ENCODE peak calls at places on chromosomes 5 and 9, in seven cellular contexts. W is endothelial cell of umbilical vein, B is esophagus muscularis mucosa, H is stomach, P is breast epithelium, U is GM12891, K is K562. R is an unnamed sample.
A peak's percentile ranks its signal among the peaks of the same experiment; 100 is the strongest.

GRCh38 chr5:82355921-82356454 is 77.8 kb upstream of the RPS23 start:
- DNase-seq in U (no peak), K (no peak), W (peak; percentile 21), B (peak; percentile 74), H (no peak), P (no peak), R (no peak)

GRCh38 chr5:137199966-137200365 is 299.2 kb downstream of the SPOCK1 start:
- DNase-seq in W (no peak), U (no peak), P (no peak), K (no peak), H (no peak), B (no peak), R (no peak)

GRCh38 chr9:131395027-131395744 is 1.3 kb downstream of the PRRC2B start:
- DNase-seq in P (no peak), W (peak; percentile 35), H (peak; percentile 69), U (peak; percentile 53), B (no peak), K (peak; percentile 30), R (peak; percentile 44)

GRCh38 chr9:93962561-93963440 is 7.6 kb upstream of the BARX1 start:
- DNase-seq in P (peak; percentile 78), B (peak; percentile 96), K (peak; percentile 88), H (peak; percentile 90), U (no peak), W (peak; percentile 87), R (no peak)

GRCh38 chr9:104553261-104553660 is 15.7 kb upstream of the OR13C8 start:
- DNase-seq in H (no peak), K (no peak), B (no peak), U (no peak), W (no peak), P (no peak), R (no peak)

GRCh38 chr5:151213803-151214613 is 9.9 kb downstream of the CCDC69 start:
- DNase-seq in U (peak; percentile 66), H (peak; percentile 72), K (peak; percentile 80), P (no peak), W (peak; percentile 23), B (no peak), R (peak; percentile 87)

GRCh38 chr5:1037671-1038416 is 29.2 kb downstream of the NKD2 start:
- DNase-seq in U (no peak), K (no peak), W (no peak), B (no peak), H (no peak), P (peak; percentile 39), R (no peak)

GRCh38 chr5:122327110-122327509 is 15.1 kb downstream of the SNCAIP start:
- DNase-seq in K (no peak), W (no peak), B (no peak), H (no peak), P (no peak), U (no peak), R (no peak)

GRCh38 chr9:115262477-115262876 is 144.5 kb upstream of the TNC start:
- DNase-seq in H (peak; percentile 78), U (no peak), W (no peak), K (no peak), P (peak; percentile 70), B (no peak), R (no peak)

GRCh38 chr9:119963258-119963797 is 594.1 kb upstream of the BRINP1 start:
- DNase-seq in H (no peak), B (no peak), U (no peak), W (no peak), K (no peak), P (no peak), R (no peak)

GRCh38 chr9:8660383-8660782 is 860.8 kb upstream of the DMAC1 start:
- DNase-seq in P (no peak), B (no peak), U (no peak), K (no peak), H (peak; percentile 49), W (peak; percentile 20), R (no peak)

GRCh38 chr9:113431181-113431580 is 20.6 kb downstream of the C9orf43 start:
- DNase-seq in K (no peak), W (peak; percentile 89), U (no peak), P (no peak), B (no peak), H (no peak), R (no peak)

GRCh38 chr9:71303351-71303750 is 181.9 kb upstream of the TRPM3 start:
- DNase-seq in B (no peak), W (no peak), P (no peak), K (no peak), U (no peak), H (no peak), R (no peak)

GRCh38 chr9:98150726-98151125 is 31.7 kb upstream of the TRIM14 start:
- DNase-seq in K (no peak), H (no peak), W (no peak), U (no peak), P (no peak), B (no peak), R (no peak)

GRCh38 chr5:111689576-111689975 is 67.4 kb downstream of the NREP start:
- DNase-seq in U (no peak), W (no peak), B (no peak), H (no peak), P (no peak), K (no peak), R (no peak)

GRCh38 chr9:13083973-13084528 is 195.4 kb downstream of the MPDZ start:
- DNase-seq in W (no peak), B (no peak), P (no peak), H (no peak), K (no peak), U (no peak), R (no peak)

GRCh38 chr5:59893436-59894227 is at the start of gene PDE4D:
- DNase-seq in B (no peak), W (peak; percentile 49), P (peak; percentile 55), H (peak; percentile 63), U (peak; percentile 12), K (no peak), R (no peak)

GRCh38 chr5:151298063-151298462 is 5.5 kb downstream of the SLC36A3 start:
- DNase-seq in K (no peak), W (peak; percentile 25), P (no peak), B (no peak), U (peak; percentile 40), H (no peak), R (peak; percentile 43)

GRCh38 chr5:2757563-2758311 is 6.3 kb upstream of the IRX2 start:
- DNase-seq in U (no peak), P (peak; percentile 50), B (peak; percentile 72), K (no peak), H (no peak), W (no peak), R (no peak)

GRCh38 chr5:153678617-153679329 is 188.3 kb downstream of the GRIA1 start:
- DNase-seq in P (no peak), U (no peak), K (no peak), B (peak; percentile 60), W (peak; percentile 37), H (no peak), R (no peak)

GRCh38 chr9:69035438-69036316 is at the start of gene FXN:
- DNase-seq in B (peak; percentile 94), K (peak; percentile 85), W (peak; percentile 85), U (peak; percentile 84), P (peak; percentile 76), H (peak; percentile 85), R (peak; percentile 85)
- TF ChIP-seq POLR2A in B (no peak), K (peak; percentile 67), W (peak; percentile 52), U (peak; percentile 49), P (no peak), H (no peak), R (peak; percentile 78)

GRCh38 chr9:122124528-122124927 is 31.4 kb upstream of the TTLL11 start:
- DNase-seq in P (no peak), U (no peak), K (no peak), W (no peak), H (no peak), B (no peak), R (no peak)
- TF ChIP-seq POLR2AphosphoS5 in P (no peak), U (no peak), K (no peak), W (no peak), H (no peak), B (no peak), R (no peak)

DNA sequence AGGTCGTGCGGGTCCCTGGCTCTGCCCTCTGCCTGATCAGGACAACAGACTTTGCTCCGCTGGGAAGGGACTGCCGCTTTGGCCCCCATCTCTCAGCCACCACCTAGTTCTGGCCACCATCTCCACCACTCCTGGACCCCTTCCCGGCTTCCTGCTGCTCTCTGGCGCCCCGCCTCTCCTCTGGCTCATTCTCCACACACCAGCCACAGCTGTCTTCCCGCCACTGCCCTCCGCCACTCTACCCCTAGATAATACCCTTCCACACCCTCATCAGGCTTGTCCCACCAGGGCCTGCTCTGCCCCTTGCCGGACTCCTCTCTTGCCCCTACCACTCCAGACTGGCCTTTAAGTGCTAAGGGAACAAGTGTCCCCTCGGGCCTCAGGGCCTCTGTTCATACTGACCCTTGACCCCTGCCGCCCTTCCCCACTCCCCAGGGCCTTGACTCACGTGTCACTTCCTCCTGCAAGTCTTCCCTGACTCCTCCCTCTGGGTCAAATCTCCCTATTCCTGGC is 3.0 kb upstream of the CDX1 start:
- DNase-seq in U (no peak), P (no peak), H (peak; percentile 41), B (peak; percentile 94), K (peak; percentile 44), W (no peak), R (no peak)
- TF ChIP-seq POLR2A in U (no peak), P (no peak), H (no peak), B (no peak), K (no peak), W (no peak), R (no peak)

GRCh38 chr9:130303613-130304055 is 38.1 kb downstream of the HMCN2 start:
- DNase-seq in K (no peak), U (no peak), W (no peak), P (no peak), H (no peak), B (no peak), R (no peak)

GRCh38 chr9:130302785-130303612 is 37.4 kb downstream of the HMCN2 start:
- DNase-seq in W (no peak), B (no peak), P (no peak), U (no peak), K (no peak), H (no peak), R (no peak)

GRCh38 chr9:130300739-130301138 is 35.2 kb downstream of the HMCN2 start:
- DNase-seq in H (no peak), B (no peak), K (no peak), W (no peak), U (no peak), P (no peak), R (no peak)

GRCh38 chr9:130299785-130300615 is 34.4 kb downstream of the HMCN2 start:
- DNase-seq in K (no peak), H (no peak), W (no peak), P (no peak), U (no peak), B (no peak), R (no peak)

DNA sequence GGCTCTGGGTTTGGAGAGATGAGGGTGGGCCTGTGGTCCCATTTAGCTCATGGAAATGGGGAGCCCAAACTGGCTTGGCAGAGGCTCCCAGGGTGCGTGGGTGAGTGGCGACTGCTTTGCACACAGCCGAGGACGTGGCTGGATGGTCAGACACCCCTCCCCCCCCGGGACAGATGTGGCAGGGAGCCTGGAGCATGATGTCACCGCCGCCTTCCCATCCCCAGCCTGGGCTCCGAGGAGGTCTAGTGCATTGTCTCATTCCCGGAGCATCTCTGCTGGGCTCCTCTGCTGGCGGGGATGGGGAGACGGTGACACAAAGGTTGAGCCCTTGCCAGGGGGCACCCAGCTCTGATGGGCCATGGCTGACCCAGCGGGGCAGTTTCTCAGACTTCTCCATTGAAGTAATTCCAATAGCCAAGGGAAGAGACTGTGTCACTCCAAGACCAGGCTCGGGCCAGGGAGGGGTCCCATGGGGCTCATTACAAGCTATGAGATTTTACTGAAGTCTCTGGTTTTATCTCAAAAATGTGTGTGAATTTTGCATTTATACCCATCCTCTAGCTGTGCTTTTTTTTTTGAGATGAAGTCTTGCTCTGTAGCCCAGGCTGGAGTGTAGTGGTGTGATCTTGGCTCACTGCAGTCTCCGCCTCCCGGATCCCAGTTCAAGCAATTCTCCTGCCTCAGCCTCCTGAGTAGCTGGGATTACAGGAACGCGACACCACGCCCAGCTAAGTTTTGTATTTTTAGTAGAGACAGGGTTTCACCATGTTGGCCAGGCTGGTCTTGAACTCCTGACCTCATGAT is 36.1 kb downstream of the HMCN2 start:
- DNase-seq in H (no peak), W (no peak), K (no peak), P (no peak), B (no peak), U (no peak), R (no peak)
- TF ChIP-seq POLR2AphosphoS5 in H (no peak), W (no peak), K (no peak), P (no peak), B (peak; percentile 20), U (no peak), R (no peak)

R was measured in GM12892.